ENCODE peak calls at places on chromosomes 3 and 15, in four cellular contexts. D is H1, F is IMR-90, Z is H9. N is an unnamed sample.

GRCh38 chr3:188003188-188004171 is 150.5 kb upstream of the LPP start:
- DNase-seq in Z (no peak), F (no peak), D (no peak), N (no peak)

GRCh38 chr3:141065841-141066592 is 14.9 kb downstream of the SPSB4 start:
- DNase-seq in F (no peak), Z (peak), D (no peak), N (no peak)

GRCh38 chr3:127676921-127677351 is 4.2 kb downstream of the ABTB1 start:
- DNase-seq in Z (no peak), F (no peak), D (no peak), N (no peak)

GRCh38 chr15:42108189-42108588 is 13.8 kb upstream of the PLA2G4D start:
- DNase-seq in Z (no peak), D (no peak), F (no peak), N (no peak)

GRCh38 chr15:56758770-56759449 is 25.6 kb upstream of the ZNF280D start:
- DNase-seq in Z (no peak), F (peak), D (no peak), N (peak)

GRCh38 chr3:82261013-82261412 is 499.6 kb upstream of the GBE1 start:
- DNase-seq in Z (no peak), D (no peak), F (no peak), N (no peak)

GRCh38 chr15:33278816-33279612 is 31.8 kb upstream of the RYR3 start:
- DNase-seq in Z (peak), D (peak), F (peak), N (peak)

GRCh38 chr3:186406669-186407635 is 44.9 kb upstream of the DGKG start:
- DNase-seq in D (no peak), F (no peak), Z (no peak), N (no peak)

GRCh38 chr15:78749831-78750230 is 61.4 kb downstream of the ADAMTS7 start:
- DNase-seq in D (no peak), F (no peak), Z (no peak), N (no peak)

GRCh38 chr3:118544458-118544857 is 490.2 kb downstream of the IGSF11 start:
- DNase-seq in Z (peak), F (no peak), D (no peak), N (peak)

GRCh38 chr15:48924528-48925393 is 39.0 kb downstream of the SHC4 start:
- DNase-seq in D (no peak), Z (no peak), F (peak), N (no peak)

GRCh38 chr3:68306571-68306970 is 625.8 kb downstream of the TAFA4 start:
- DNase-seq in D (no peak), F (no peak), Z (peak), N (peak)

GRCh38 chr3:23017800-23018199 is 185.3 kb upstream of the UBE2E2 start:
- DNase-seq in D (no peak), F (peak), Z (no peak), N (no peak)

GRCh38 chr3:58433400-58434169 is at the start of gene PDHB:
- DNase-seq in Z (peak), F (peak), D (peak), N (peak)

GRCh38 chr3:101635954-101636798 is 40.8 kb downstream of the ZBTB11 start:
- DNase-seq in F (peak), Z (peak), D (no peak), N (peak)

GRCh38 chr3:172341482-172342059 is 106.7 kb downstream of the GHSR start:
- DNase-seq in D (no peak), F (peak), Z (no peak), N (peak)

GRCh38 chr3:155130001-155130400 is 49.9 kb downstream of the MME start:
- DNase-seq in F (peak), D (no peak), Z (no peak), N (no peak)

GRCh38 chr3:164940737-164941136 is 137.6 kb downstream of the SI start:
- DNase-seq in Z (no peak), D (no peak), F (no peak), N (peak)

GRCh38 chr15:74442063-74442462 is 8.3 kb upstream of the SEMA7A start:
- DNase-seq in D (no peak), F (no peak), Z (no peak), N (no peak)

GRCh38 chr15:77057650-77058049 is 13.3 kb downstream of the TSPAN3 start:
- DNase-seq in F (no peak), Z (no peak), D (no peak), N (no peak)

GRCh38 chr3:170689218-170689874 is 103.5 kb upstream of the SLC7A14 start:
- DNase-seq in D (peak), F (peak), Z (peak), N (peak)

GRCh38 chr15:88911766-88912118 is 1.4 kb downstream of the MFGE8 start:
- DNase-seq in F (peak), Z (peak), D (no peak), N (peak)

GRCh38 chr15:88913017-88913849 is at the start of gene MFGE8:
- DNase-seq in Z (peak), F (peak), D (peak), N (peak)

GRCh38 chr15:88909956-88910831 is 3.0 kb downstream of the MFGE8 start:
- DNase-seq in D (no peak), Z (no peak), F (no peak), N (no peak)

GRCh38 chr15:88913850-88914169 is 631 bp upstream of the MFGE8 start:
- DNase-seq in F (no peak), Z (no peak), D (no peak), N (no peak)

GRCh38 chr15:88912500-88912921 is 668 bp downstream of the MFGE8 start:
- DNase-seq in Z (no peak), F (no peak), D (no peak), N (peak)
- H3K23ac ChIP-seq in Z (no peak), F (peak), D (no peak), N (no peak)

GRCh38 chr15:38323895-38324294 is 71.3 kb downstream of the SPRED1 start:
- DNase-seq in Z (no peak), D (no peak), F (no peak), N (no peak)

GRCh38 chr15:38320181-38320580 is 67.5 kb downstream of the SPRED1 start:
- DNase-seq in F (peak), D (no peak), Z (no peak), N (no peak)

DNA sequence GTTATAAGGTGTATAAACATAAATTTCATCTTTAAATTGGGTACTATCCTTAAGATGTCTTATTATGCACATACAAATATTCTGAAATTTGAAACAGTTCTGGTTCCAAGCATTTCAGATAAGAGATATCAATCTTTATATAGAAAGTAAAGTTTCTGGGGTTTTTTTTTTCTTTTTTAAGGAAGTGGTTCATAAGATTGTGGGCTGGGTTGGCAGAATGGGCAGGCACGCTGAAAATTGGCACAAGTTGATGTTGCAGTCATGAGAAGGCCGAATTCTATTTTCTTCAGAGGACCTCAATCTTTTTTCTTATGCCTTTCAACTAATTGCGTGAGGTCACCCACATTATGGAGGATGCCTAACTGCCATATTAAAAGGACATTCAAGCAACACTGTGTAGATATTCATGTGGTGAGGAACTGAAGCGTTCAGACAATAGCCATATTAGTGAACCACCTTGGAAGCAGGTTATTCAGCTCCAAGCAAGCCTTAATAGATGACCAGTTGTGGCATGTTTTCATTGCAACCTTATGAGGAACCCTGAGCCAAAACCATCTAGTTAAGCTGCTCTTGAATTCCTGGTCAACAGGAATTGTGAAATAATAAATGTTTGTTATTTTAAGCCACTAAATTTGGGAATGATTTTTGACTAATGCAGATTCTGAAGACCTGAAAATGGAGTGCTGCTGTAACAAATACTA is 72.8 kb downstream of the SPRED1 start:
- DNase-seq in Z (no peak), D (no peak), F (peak), N (no peak)
- H4K5ac ChIP-seq in Z (no peak), D (no peak), F (no peak), N (no peak)

DNA sequence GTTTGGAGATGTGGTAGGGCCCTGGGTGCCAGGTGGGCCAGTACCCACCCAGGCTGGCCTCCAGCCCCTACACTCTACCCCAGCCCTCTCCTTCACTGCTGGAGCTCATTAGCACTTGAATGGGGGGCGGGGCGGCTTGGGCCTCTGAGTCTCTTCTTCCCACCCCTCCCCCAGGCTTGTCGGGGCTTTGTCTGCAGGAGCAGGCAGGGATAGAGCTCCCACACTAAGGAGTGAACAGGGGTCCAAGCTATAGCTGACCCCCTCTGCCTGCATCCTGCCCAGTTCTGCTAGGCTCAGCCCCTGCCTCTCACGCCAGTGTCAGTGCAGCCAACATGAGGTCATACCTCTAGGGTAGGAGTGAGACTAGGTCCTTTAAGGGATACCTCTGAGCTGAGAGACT is 5.2 kb downstream of the GNAI2 start:
- DNase-seq in D (no peak), Z (peak), F (no peak), N (peak)
- H3K23ac ChIP-seq in D (no peak), Z (no peak), F (peak), N (no peak)

GRCh38 chr15:94743668-94744067 is 512.3 kb downstream of the MCTP2 start:
- DNase-seq in D (no peak), Z (no peak), F (no peak), N (no peak)
- H4K5ac ChIP-seq in D (no peak), Z (no peak), F (no peak), N (no peak)

N was measured in mesendoderm.